ENCODE peak calls at places on chromosome 16, in five cellular contexts. X is AG20443, H is posterior cingulate gyrus, Z is GM13977, B is lung. F is an unnamed sample.

GRCh38 chr16:85663891-85664321 is 24.8 kb downstream of the GINS2 start:
- DNase-seq in X (no peak), B (no peak), H (no peak), Z (no peak), F (peak; percentile 74)

GRCh38 chr16:23079683-23080221 is 69.5 kb downstream of the USP31 start:
- DNase-seq in H (no peak), B (no peak), X (no peak), Z (no peak), F (no peak)

GRCh38 chr16:49376206-49376605 is 2.6 kb downstream of the C16orf78 start:
- DNase-seq in X (no peak), Z (no peak), B (no peak), H (no peak), F (no peak)

GRCh38 chr16:85537331-85537788 is 75.8 kb upstream of the GSE1 start:
- DNase-seq in Z (no peak), B (no peak), X (no peak), H (no peak), F (no peak)

GRCh38 chr16:4733747-4734062 is 366 bp downstream of the ANKS3 start:
- DNase-seq in X (peak; percentile 21), H (peak; percentile 4), B (no peak), Z (no peak), F (peak; percentile 80)

GRCh38 chr16:24372824-24373223 is 116.7 kb downstream of the CACNG3 start:
- DNase-seq in Z (no peak), H (peak; percentile 54), B (no peak), X (no peak), F (no peak)

GRCh38 chr16:55380485-55380884 is 56.5 kb downstream of the IRX6 start:
- DNase-seq in B (no peak), Z (no peak), H (no peak), X (no peak), F (no peak)

GRCh38 chr16:3983081-3983520 is 102.6 kb upstream of the CREBBP start:
- DNase-seq in B (peak; percentile 47), Z (peak; percentile 78), H (peak; percentile 76), X (peak; percentile 77), F (peak; percentile 96)

GRCh38 chr16:54873081-54873480 is 57.6 kb upstream of the IRX5 start:
- DNase-seq in B (no peak), X (peak; percentile 16), H (no peak), Z (no peak), F (no peak)

GRCh38 chr16:69188716-69189115 is 1.8 kb downstream of the SNTB2 start:
- DNase-seq in H (no peak), B (no peak), X (no peak), Z (no peak), F (peak; percentile 90)

GRCh38 chr16:30145692-30146091 is 22.7 kb upstream of the MAPK3 start:
- DNase-seq in H (no peak), B (no peak), Z (no peak), X (no peak), F (peak; percentile 15)

GRCh38 chr16:13338044-13338443 is 436.6 kb downstream of the SHISA9 start:
- DNase-seq in Z (no peak), X (no peak), H (no peak), B (no peak), F (no peak)

GRCh38 chr16:878071-878784 is 77.7 kb upstream of the GNG13 start:
- DNase-seq in H (no peak), X (no peak), Z (no peak), B (no peak), F (peak; percentile 92)

GRCh38 chr16:4882633-4883285 is 35.5 kb downstream of the UBN1 start:
- DNase-seq in Z (no peak), X (no peak), H (no peak), B (peak; percentile 83), F (peak; percentile 79)

GRCh38 chr16:72740346-72740745 is 307.6 kb downstream of the ZFHX3 start:
- DNase-seq in H (no peak), B (no peak), Z (no peak), X (no peak), F (no peak)

GRCh38 chr16:4606354-4606753 is 8.3 kb downstream of the UBALD1 start:
- DNase-seq in H (no peak), B (no peak), Z (no peak), X (no peak), F (peak; percentile 3)

GRCh38 chr16:57801098-57801855 is 1.0 kb downstream of the KIFC3 start:
- DNase-seq in H (no peak), Z (peak; percentile 38), X (peak; percentile 76), B (no peak), F (peak; percentile 99)

GRCh38 chr16:86384980-86385379 is 125.3 kb upstream of the FOXF1 start:
- DNase-seq in B (no peak), Z (no peak), H (no peak), X (no peak), F (no peak)

GRCh38 chr16:47234-47633 is 6.2 kb downstream of the POLR3K start:
- DNase-seq in H (no peak), X (no peak), Z (no peak), B (no peak), F (no peak)

GRCh38 chr16:89072216-89073130 is 21.2 kb upstream of the ACSF3 start:
- DNase-seq in H (no peak), B (no peak), Z (no peak), X (peak; percentile 82), F (no peak)

GRCh38 chr16:4373356-4373908 is 1.8 kb downstream of the VASN start:
- DNase-seq in H (no peak), X (no peak), B (no peak), Z (no peak), F (peak; percentile 93)

GRCh38 chr16:14133907-14134306 is 62.8 kb downstream of the MRTFB start:
- DNase-seq in Z (no peak), B (no peak), X (no peak), H (no peak), F (no peak)

F was measured in osteoblast.